ENCODE peak calls at places on chromosomes 2 and 18, in seven cellular contexts. E, F, D, T, J, O and Y are unnamed samples.
A peak's percentile ranks its signal among the peaks of the same experiment; 100 is the strongest.

GRCh38 chr2:184877909-184878308 is 279.6 kb downstream of the ZNF804A start:
- DNase-seq in T (no peak), D (no peak), J (no peak), O (no peak), F (no peak), E (no peak), Y (no peak)

GRCh38 chr2:104547251-104547650 is 306.7 kb upstream of the POU3F3 start:
- DNase-seq in T (no peak), E (no peak), F (no peak), O (no peak), D (no peak), J (no peak), Y (no peak)

GRCh38 chr2:235270951-235271350 is 222.9 kb upstream of the AGAP1 start:
- DNase-seq in E (no peak), T (no peak), O (no peak), J (no peak), D (peak; percentile 93), F (no peak), Y (no peak)

GRCh38 chr18:35775887-35776286 is 194.3 kb downstream of the GALNT1 start:
- DNase-seq in O (peak; percentile 24), F (no peak), J (no peak), T (peak; percentile 63), D (no peak), E (no peak), Y (no peak)

GRCh38 chr2:32678825-32679224 is 51.0 kb downstream of the TTC27 start:
- DNase-seq in J (no peak), F (no peak), E (peak; percentile 15), T (no peak), D (no peak), O (peak; percentile 84), Y (no peak)

GRCh38 chr2:127226520-127227263 is 6.6 kb upstream of the CYP27C1 start:
- DNase-seq in O (peak; percentile 83), T (no peak), E (peak; percentile 99), D (no peak), J (no peak), F (no peak), Y (peak; percentile 92)

GRCh38 chr2:85917887-85918795 is 29.4 kb upstream of the ST3GAL5 start:
- DNase-seq in F (no peak), O (no peak), D (no peak), J (no peak), T (no peak), E (peak; percentile 29), Y (no peak)

GRCh38 chr2:195367713-195368529 is 289.1 kb upstream of the SLC39A10 start:
- DNase-seq in D (no peak), E (no peak), O (no peak), T (no peak), J (no peak), F (no peak), Y (no peak)

GRCh38 chr18:10051877-10052631 is 138.2 kb downstream of the VAPA start:
- DNase-seq in O (peak; percentile 78), F (no peak), E (no peak), D (no peak), T (no peak), J (no peak), Y (peak; percentile 45)

GRCh38 chr2:70686577-70687460 is 81.2 kb downstream of the ADD2 start:
- DNase-seq in D (peak; percentile 76), O (no peak), E (peak; percentile 55), F (peak; percentile 57), J (peak; percentile 89), T (peak; percentile 75), Y (no peak)

GRCh38 chr18:37578182-37578678 is 12.6 kb upstream of the CELF4 start:
- DNase-seq in D (peak; percentile 7), O (no peak), T (no peak), J (no peak), E (no peak), F (no peak), Y (no peak)

GRCh38 chr2:220665108-220665471 is 907.0 kb downstream of the EPHA4 start:
- DNase-seq in D (no peak), F (no peak), E (no peak), T (no peak), O (no peak), J (no peak), Y (no peak)

GRCh38 chr2:65661980-65662653 is 229.7 kb upstream of the SPRED2 start:
- DNase-seq in O (no peak), F (no peak), E (peak; percentile 52), T (peak; percentile 15), J (no peak), D (no peak), Y (no peak)

GRCh38 chr2:236375973-236376476 is 111.8 kb upstream of the ASB18 start:
- DNase-seq in F (no peak), O (no peak), J (no peak), D (no peak), E (no peak), T (no peak), Y (no peak)

GRCh38 chr2:43136011-43136799 is 90.2 kb downstream of the ZFP36L2 start:
- DNase-seq in T (no peak), O (no peak), E (no peak), D (no peak), F (peak; percentile 38), J (no peak), Y (no peak)

GRCh38 chr18:36088256-36088655 is 20.9 kb upstream of the RPRD1A start:
- DNase-seq in T (no peak), D (no peak), J (no peak), F (no peak), O (no peak), E (no peak), Y (no peak)

GRCh38 chr18:80189197-80189865 is 58.0 kb downstream of the PARD6G start:
- DNase-seq in J (no peak), E (no peak), T (no peak), O (no peak), F (no peak), D (no peak), Y (no peak)

GRCh38 chr2:65299246-65299645 is 71.6 kb downstream of the ACTR2 start:
- DNase-seq in E (peak; percentile 95), T (no peak), O (no peak), F (no peak), D (no peak), J (no peak), Y (no peak)

GRCh38 chr2:181172676-181173075 is 192.3 kb downstream of the UBE2E3 start:
- DNase-seq in J (no peak), O (no peak), D (no peak), T (no peak), F (no peak), E (no peak), Y (no peak)

GRCh38 chr2:188238386-188238785 is 53.3 kb upstream of the GULP1 start:
- DNase-seq in E (no peak), F (no peak), T (no peak), O (no peak), J (no peak), D (no peak), Y (no peak)

GRCh38 chr2:227221120-227221519 is 56.7 kb downstream of the COL4A3 start:
- DNase-seq in J (no peak), E (no peak), D (no peak), O (no peak), T (no peak), F (no peak), Y (no peak)

GRCh38 chr18:79788096-79789085 is 9.3 kb upstream of the KCNG2 start:
- DNase-seq in D (no peak), J (peak; percentile 55), E (no peak), T (peak; percentile 49), F (no peak), O (no peak), Y (no peak)

GRCh38 chr2:109277414-109277813 is 148.4 kb downstream of the SH3RF3 start:
- DNase-seq in E (no peak), T (no peak), J (no peak), F (no peak), O (no peak), D (no peak), Y (no peak)

GRCh38 chr2:32484907-32485306 is 128.1 kb downstream of the BIRC6 start:
- DNase-seq in O (peak; percentile 30), F (no peak), T (no peak), J (no peak), E (peak; percentile 80), D (no peak), Y (no peak)

DNA sequence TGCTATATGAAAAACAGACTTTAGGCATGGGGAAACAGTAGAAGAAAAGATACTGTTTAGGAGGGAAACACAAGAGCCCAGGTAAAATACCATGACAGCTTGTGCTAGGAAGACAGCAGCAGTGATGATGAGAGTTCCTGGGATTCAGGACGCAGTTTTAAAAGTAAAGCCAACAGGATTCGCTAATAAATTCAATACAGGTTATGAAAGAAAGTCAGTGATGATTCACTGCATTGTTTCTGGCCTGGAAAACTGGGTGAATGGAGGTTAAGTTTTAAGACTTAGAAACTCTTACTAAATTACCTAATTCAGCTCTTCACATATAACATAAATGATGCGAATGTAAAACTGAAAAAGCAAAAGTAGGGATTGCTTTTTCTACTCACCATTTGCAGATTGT is 27.9 kb upstream of the RNU4ATAC start:
- DNase-seq in J (no peak), D (no peak), F (no peak), E (peak; percentile 59), T (no peak), O (peak; percentile 13), Y (no peak)
- H3K27ac ChIP-seq in J (no peak overlapping the region), D (no peak overlapping the region), F (no peak overlapping the region), E (peak overlapping the region; percentile 72), T (peak overlapping the region; percentile 62), O (peak overlapping the region; percentile 24), Y (no peak overlapping the region)

GRCh38 chr2:143515318-143515717 is 386.1 kb downstream of the ARHGAP15 start:
- DNase-seq in D (no peak), E (no peak), O (no peak), T (no peak), F (no peak), J (no peak), Y (no peak)

GRCh38 chr2:143514413-143514812 is 385.2 kb downstream of the ARHGAP15 start:
- DNase-seq in D (no peak), T (no peak), E (peak; percentile 63), J (no peak), F (no peak), O (no peak), Y (no peak)

GRCh38 chr2:143513081-143513480 is 383.9 kb downstream of the ARHGAP15 start:
- DNase-seq in E (peak; percentile 30), T (peak; percentile 67), D (no peak), O (peak; percentile 61), J (peak; percentile 62), F (peak; percentile 27), Y (no peak)
- H3K9ac ChIP-seq in E (no peak overlapping the region), T (no peak overlapping the region), D (no peak overlapping the region), O (no peak overlapping the region), J (no peak overlapping the region), F (no peak overlapping the region), Y (no peak overlapping the region)

GRCh38 chr2:101108357-101108756 is 42.8 kb downstream of the TBC1D8 start:
- DNase-seq in T (no peak), J (no peak), F (no peak), D (no peak), E (no peak), O (no peak), Y (no peak)
- H3K27ac ChIP-seq in T (no peak overlapping the region), J (no peak overlapping the region), F (no peak overlapping the region), D (no peak overlapping the region), E (no peak overlapping the region), O (no peak overlapping the region), Y (no peak overlapping the region)

DNA sequence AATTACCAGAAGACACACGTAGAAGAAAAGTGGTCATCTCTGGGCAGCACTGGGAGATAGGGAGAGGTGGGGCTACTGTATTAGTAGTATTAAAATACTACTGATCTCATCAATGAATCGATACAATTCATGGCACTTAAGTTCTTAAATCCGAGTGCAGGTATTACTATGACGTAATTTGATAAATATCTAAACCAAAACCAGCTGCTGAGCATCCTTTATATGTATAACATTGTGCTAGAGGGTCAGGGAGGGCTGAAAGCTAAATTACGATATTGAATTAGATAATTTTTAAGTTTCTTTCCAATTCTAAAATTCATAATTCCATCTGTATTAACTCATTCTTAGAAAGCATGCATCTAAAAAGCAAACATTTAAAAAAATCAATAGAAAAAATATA is 25.3 kb downstream of the DARS1 start:
- DNase-seq in E (no peak), J (no peak), O (no peak), F (peak; percentile 16), D (no peak), T (no peak), Y (no peak)
- H3K9ac ChIP-seq in E (no peak overlapping the region), J (no peak overlapping the region), O (no peak overlapping the region), F (no peak overlapping the region), D (no peak overlapping the region), T (no peak overlapping the region), Y (no peak overlapping the region)